ENCODE peak calls at places on chromosomes 5 and 9, in seven cellular contexts. K, A, J, B, E, P and C are unnamed samples.

GRCh38 chr5:69024241-69024651 is 69.6 kb upstream of the SLC30A5 start:
- DNase-seq in P (no peak), E (peak), J (no peak), B (no peak), K (no peak), A (peak), C (no peak)

GRCh38 chr9:36327903-36328302 is 69.7 kb upstream of the GNE start:
- DNase-seq in P (no peak), A (no peak), K (no peak), B (no peak), J (no peak), E (peak), C (no peak)

GRCh38 chr5:109656829-109657228 is 32.9 kb upstream of the MAN2A1 start:
- DNase-seq in B (no peak), K (peak), A (peak), J (peak), P (no peak), E (peak), C (peak)

GRCh38 chr9:114411452-114411851 is 23.7 kb upstream of the AKNA start:
- DNase-seq in E (no peak), P (no peak), K (no peak), J (no peak), A (no peak), B (no peak), C (no peak)

GRCh38 chr9:125176632-125177031 is 13.0 kb downstream of the PPP6C start:
- DNase-seq in P (no peak), J (no peak), E (no peak), A (no peak), B (no peak), K (no peak), C (no peak)

GRCh38 chr5:1568201-1568979 is 44.6 kb upstream of the LPCAT1 start:
- DNase-seq in E (peak), K (no peak), J (peak), P (no peak), B (no peak), A (peak), C (no peak)

GRCh38 chr5:172593306-172593705 is 47.8 kb upstream of the NEURL1B start:
- DNase-seq in K (peak), E (no peak), P (no peak), B (no peak), A (no peak), J (no peak), C (no peak)

GRCh38 chr9:128893354-128893753 is 11.4 kb downstream of the LRRC8A start:
- DNase-seq in A (no peak), J (no peak), B (no peak), P (no peak), K (no peak), E (no peak), C (no peak)

GRCh38 chr5:31554552-31554951 is 22.5 kb downstream of the C5orf22 start:
- DNase-seq in P (no peak), J (no peak), E (peak), A (no peak), B (no peak), K (no peak), C (no peak)

GRCh38 chr9:18479405-18479804 is 5.5 kb downstream of the ADAMTSL1 start:
- DNase-seq in J (no peak), B (no peak), E (peak), A (no peak), K (no peak), P (no peak), C (no peak)

GRCh38 chr5:83474170-83474796 is 2.7 kb downstream of the VCAN start:
- DNase-seq in J (peak), B (peak), P (peak), A (peak), K (peak), E (peak), C (no peak)

GRCh38 chr9:96020822-96021615 is 145.5 kb downstream of the ERCC6L2 start:
- DNase-seq in P (no peak), K (no peak), E (no peak), B (peak), J (no peak), A (no peak), C (no peak)

GRCh38 chr5:43627028-43627427 is 24.0 kb downstream of the NNT start:
- DNase-seq in P (no peak), B (peak), J (no peak), E (peak), A (peak), K (no peak), C (no peak)

GRCh38 chr5:74639538-74640449 is 734 bp downstream of the ENC1 start:
- DNase-seq in B (peak), A (peak), P (peak), J (peak), K (no peak), E (peak), C (no peak)

GRCh38 chr9:111107141-111107540 is 68.9 kb upstream of the LPAR1 start:
- DNase-seq in E (no peak), K (no peak), J (no peak), B (no peak), P (no peak), A (no peak), C (no peak)

GRCh38 chr5:80105698-80106439 is 70.7 kb downstream of the THBS4 start:
- DNase-seq in B (no peak), J (no peak), A (no peak), E (no peak), P (no peak), K (no peak), C (no peak)
- TF ChIP-seq CTCF in B (no peak), J (no peak), A (no peak), E (no peak), P (no peak), K (no peak), C (no peak)

GRCh38 chr5:8363133-8363532 is 494.2 kb downstream of the MTRR start:
- DNase-seq in K (no peak), J (no peak), P (no peak), E (peak), A (peak), B (no peak), C (no peak)
- TF ChIP-seq CTCF in K (no peak), J (no peak), P (no peak), E (no peak), A (no peak), B (no peak), C (no peak)

GRCh38 chr9:101387871-101388506 is 3.2 kb upstream of the BAAT start:
- DNase-seq in K (no peak), A (peak), E (peak), J (no peak), B (no peak), P (no peak), C (no peak)
- TF ChIP-seq CTCF in K (peak), A (peak), E (peak), J (no peak), B (peak), P (peak), C (no peak)

DNA sequence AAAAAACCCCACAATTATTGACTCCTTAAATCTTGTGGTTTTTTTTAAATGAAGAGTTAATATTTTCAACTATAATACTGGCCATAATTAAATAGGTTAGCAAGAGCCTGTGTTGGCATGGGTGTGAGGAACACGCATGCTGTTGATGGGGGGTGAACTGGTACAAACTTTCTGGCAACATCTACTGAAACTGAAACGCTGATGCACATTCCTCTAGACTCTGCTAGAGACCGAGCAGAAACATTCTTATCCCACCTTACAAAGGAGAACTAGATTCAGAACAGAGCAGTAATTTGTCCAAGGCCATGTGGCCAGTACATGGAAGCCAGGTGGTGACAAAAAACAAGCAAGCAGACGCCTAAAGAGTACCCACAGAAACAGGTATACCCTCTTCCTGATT is 2.4 kb downstream of the BICD2 start:
- DNase-seq in P (no peak), K (no peak), E (no peak), J (no peak), B (no peak), A (no peak), C (no peak)
- TF ChIP-seq CTCF in P (no peak), K (no peak), E (no peak), J (no peak), B (no peak), A (no peak), C (no peak)

GRCh38 chr5:10863763-10864383 is 102.8 kb upstream of the DAP start:
- DNase-seq in A (peak), E (peak), K (peak), B (peak), P (no peak), J (no peak), C (no peak)

GRCh38 chr5:10867408-10868303 is 106.6 kb upstream of the DAP start:
- DNase-seq in K (no peak), E (no peak), P (no peak), B (no peak), A (no peak), J (no peak), C (no peak)

DNA sequence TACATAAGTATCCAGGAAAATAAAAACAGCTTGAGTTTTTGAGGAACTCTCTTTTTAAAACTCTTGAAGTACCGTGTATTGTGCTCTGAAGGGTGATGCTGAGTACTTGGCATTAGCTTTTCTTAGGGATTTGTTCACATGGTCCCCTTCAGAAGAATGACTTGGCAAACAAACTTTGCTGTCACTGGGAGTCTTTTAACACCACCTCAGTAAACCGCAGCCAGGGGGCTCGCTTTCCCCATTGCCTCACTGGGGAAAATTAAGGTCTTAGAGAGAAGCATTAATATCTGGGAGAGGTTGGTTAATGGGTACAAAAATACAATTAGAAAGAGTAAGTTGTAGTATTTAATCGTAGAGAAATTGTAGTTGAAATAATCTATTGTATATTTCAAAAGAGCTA is 105.9 kb upstream of the DAP start:
- DNase-seq in P (no peak), J (no peak), K (no peak), A (no peak), E (peak), B (no peak), C (no peak)
- TF ChIP-seq CTCF in P (peak), J (no peak), K (no peak), A (no peak), E (peak), B (peak), C (no peak)

GRCh38 chr5:149126898-149127297 is 14.4 kb upstream of the ABLIM3 start:
- DNase-seq in J (no peak), E (peak), P (no peak), A (peak), B (no peak), K (no peak), C (no peak)

GRCh38 chr5:149127394-149127955 is 13.8 kb upstream of the ABLIM3 start:
- DNase-seq in K (no peak), A (peak), P (no peak), B (no peak), J (no peak), E (peak), C (no peak)

GRCh38 chr5:149128023-149128875 is 13.0 kb upstream of the ABLIM3 start:
- DNase-seq in J (no peak), B (peak), K (no peak), A (peak), E (peak), P (no peak), C (no peak)

GRCh38 chr5:149123211-149123610 is 18.1 kb upstream of the ABLIM3 start:
- DNase-seq in A (no peak), K (no peak), B (no peak), J (no peak), P (no peak), E (no peak), C (no peak)

DNA sequence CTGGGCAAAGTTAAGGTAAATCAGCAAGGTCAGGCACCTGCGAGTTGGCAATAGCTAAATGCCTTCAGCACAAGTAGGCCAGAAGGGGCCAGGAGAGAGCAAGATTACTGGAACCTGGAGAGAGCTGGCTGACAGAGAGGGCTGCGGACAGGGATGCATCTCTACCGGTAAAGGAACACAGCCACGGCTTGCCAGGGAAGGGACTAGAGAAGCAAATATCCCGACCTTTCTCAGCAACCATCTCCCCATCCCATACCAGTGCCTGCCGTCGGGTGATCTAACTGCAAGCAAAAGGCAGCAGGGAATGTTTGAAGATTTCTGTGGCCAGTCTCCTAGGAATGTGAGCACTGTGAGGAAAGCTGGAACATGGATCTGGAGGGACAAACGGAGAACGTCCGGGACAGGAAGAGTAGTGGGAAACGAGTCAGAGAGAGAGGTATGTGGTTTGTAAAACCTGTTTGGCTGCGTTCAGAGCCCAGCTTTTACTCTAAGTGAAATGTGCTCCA is 15.9 kb upstream of the ABLIM3 start:
- DNase-seq in J (no peak), K (no peak), A (peak), P (no peak), B (peak), E (peak), C (no peak)
- TF ChIP-seq CTCF in J (no peak), K (no peak), A (peak), P (no peak), B (no peak), E (peak), C (no peak)